ENCODE peak calls at places on chromosomes 13 and 19, in eight cellular contexts. N is left ventricle myocardium inferior; G is CD8-positive, alpha-beta T cell; O is cardiac muscle cell; Z is neural progenitor cell; D is bronchial epithelial cell; T is GM12865; X is neural crest cell. V is an unnamed sample.

GRCh38 chr13:106318941-106319411 is 216.5 kb downstream of the EFNB2 start:
- DNase-seq in T (no peak), Z (no peak), N (no peak), G (no peak), D (peak), O (peak), X (no peak), V (no peak)

GRCh38 chr19:47544476-47544875 is 28.5 kb downstream of the ZNF541 start:
- DNase-seq in O (no peak), N (no peak), T (no peak), G (no peak), D (no peak), X (no peak), Z (no peak), V (no peak)

GRCh38 chr19:28351761-28352160 is 861.2 kb downstream of the UQCRFS1 start:
- DNase-seq in O (no peak), N (no peak), X (no peak), T (no peak), Z (no peak), D (peak), G (no peak), V (no peak)

GRCh38 chr13:27955192-27955591 is 13.9 kb downstream of the CDX2 start:
- DNase-seq in D (no peak), O (no peak), T (no peak), G (no peak), X (no peak), N (no peak), Z (no peak), V (no peak)

GRCh38 chr19:11342429-11342828 is 3.0 kb upstream of the RAB3D start:
- DNase-seq in X (no peak), Z (no peak), O (no peak), D (no peak), N (no peak), T (no peak), G (no peak), V (no peak)

GRCh38 chr13:42574011-42574410 is at the start of gene TNFSF11:
- DNase-seq in O (peak), T (no peak), N (no peak), G (no peak), X (no peak), Z (peak), D (no peak), V (no peak)

GRCh38 chr19:48443262-48443661 is 2.5 kb upstream of the GRWD1 start:
- DNase-seq in N (no peak), O (no peak), G (no peak), D (no peak), T (no peak), Z (peak), X (no peak), V (no peak)

GRCh38 chr13:61151062-61151461 is 264.6 kb downstream of the PCDH20 start:
- DNase-seq in X (no peak), O (no peak), T (no peak), G (no peak), D (no peak), Z (peak), N (no peak), V (no peak)

GRCh38 chr19:48695743-48696352 is at the start of gene FUT2:
- DNase-seq in D (no peak), Z (peak), O (no peak), G (no peak), X (no peak), T (no peak), N (no peak), V (no peak)

GRCh38 chr13:45522571-45522970 is 57.8 kb downstream of the COG3 start:
- DNase-seq in X (no peak), G (no peak), O (no peak), N (no peak), D (peak), T (no peak), Z (no peak), V (no peak)

GRCh38 chr13:93227280-93227905 is 786 bp downstream of the GPC6 start:
- DNase-seq in G (no peak), T (no peak), Z (peak), N (no peak), X (no peak), D (no peak), O (peak), V (no peak)

GRCh38 chr13:49985129-49985528 is 11.7 kb upstream of the TRIM13 start:
- DNase-seq in X (no peak), Z (no peak), G (no peak), D (no peak), N (no peak), T (no peak), O (no peak), V (no peak)

GRCh38 chr13:41352935-41353801 is 42.1 kb downstream of the NAA16 start:
- DNase-seq in O (peak), Z (peak), X (peak), T (peak), N (no peak), G (peak), D (peak), V (no peak)

GRCh38 chr13:21481359-21481758 is 22.3 kb upstream of the ZDHHC20 start:
- DNase-seq in Z (no peak), N (no peak), X (no peak), D (no peak), T (no peak), G (no peak), O (no peak), V (no peak)

GRCh38 chr13:82833928-82834327 is 1048.3 kb downstream of the SLITRK1 start:
- DNase-seq in T (no peak), N (no peak), O (peak), G (no peak), Z (no peak), D (peak), X (no peak), V (no peak)

GRCh38 chr19:15595069-15595468 is 19.9 kb upstream of the CYP4F8 start:
- DNase-seq in O (no peak), N (no peak), D (peak), G (no peak), Z (no peak), T (no peak), X (no peak), V (peak)

GRCh38 chr19:18417250-18418033 is 1.8 kb upstream of the SSBP4 start:
- DNase-seq in N (peak), Z (peak), D (no peak), T (peak), G (no peak), X (peak), O (peak), V (peak)

GRCh38 chr19:1486720-1487575 is 3.2 kb downstream of the PCSK4 start:
- DNase-seq in X (no peak), T (no peak), Z (no peak), G (no peak), O (no peak), D (no peak), N (no peak), V (peak)

GRCh38 chr13:51501592-51502205 is 48.9 kb upstream of the INTS6 start:
- DNase-seq in D (peak), N (no peak), Z (no peak), X (no peak), O (peak), G (no peak), T (no peak), V (no peak)

GRCh38 chr13:98174321-98174720 is 2.7 kb downstream of the RNF113B start:
- DNase-seq in N (no peak), G (no peak), D (no peak), T (no peak), O (no peak), X (no peak), Z (no peak), V (no peak)

GRCh38 chr19:10518444-10519361 is 1.5 kb upstream of the S1PR5 start:
- DNase-seq in X (no peak), N (no peak), T (no peak), D (no peak), G (peak), O (no peak), Z (peak), V (no peak)

GRCh38 chr13:19601749-19602725 is 31.4 kb upstream of the MPHOSPH8 start:
- DNase-seq in O (peak), D (no peak), N (peak), G (peak), Z (peak), T (peak), X (peak), V (peak)

GRCh38 chr13:97141564-97142005 is 80.5 kb upstream of the MBNL2 start:
- DNase-seq in G (no peak), T (peak), D (peak), X (peak), O (peak), N (no peak), Z (peak), V (no peak)

GRCh38 chr19:13430790-13431582 is 75.3 kb downstream of the CACNA1A start:
- DNase-seq in D (peak), O (peak), X (peak), T (peak), Z (peak), N (peak), G (peak), V (no peak)

GRCh38 chr19:48686103-48686502 is 9.7 kb upstream of the FUT2 start:
- DNase-seq in T (no peak), Z (no peak), X (no peak), N (no peak), O (no peak), G (no peak), D (no peak), V (no peak)

GRCh38 chr19:40465781-40466218 is 255 bp upstream of the BLVRB start:
- DNase-seq in Z (peak), O (peak), X (peak), D (peak), N (peak), G (peak), T (peak), V (peak)
- TF ChIP-seq CTCF in Z (no peak), O (no peak), X (no peak), D (no peak), N (no peak), G (no peak), T (no peak), V (no peak)

GRCh38 chr19:38686530-38686888 is 39.1 kb downstream of the ACTN4 start:
- DNase-seq in Z (no peak), N (no peak), O (no peak), X (no peak), T (peak), D (no peak), G (peak), V (no peak)

GRCh38 chr19:38687837-38688378 is 40.5 kb downstream of the ACTN4 start:
- DNase-seq in X (no peak), O (no peak), Z (no peak), D (no peak), T (no peak), N (no peak), G (no peak), V (no peak)

GRCh38 chr19:38684862-38685665 is 37.6 kb downstream of the ACTN4 start:
- DNase-seq in N (no peak), T (no peak), X (no peak), O (no peak), D (no peak), G (no peak), Z (peak), V (no peak)

GRCh38 chr19:38684078-38684861 is 36.8 kb downstream of the ACTN4 start:
- DNase-seq in Z (no peak), X (no peak), G (peak), D (peak), O (peak), T (peak), N (peak), V (no peak)

GRCh38 chr19:38685666-38686529 is 38.4 kb downstream of the ACTN4 start:
- DNase-seq in G (no peak), O (peak), T (peak), X (no peak), D (peak), Z (peak), N (no peak), V (no peak)
- TF ChIP-seq CTCF in G (no peak), O (peak), T (peak), X (peak), D (peak), Z (peak), N (peak), V (peak)

DNA sequence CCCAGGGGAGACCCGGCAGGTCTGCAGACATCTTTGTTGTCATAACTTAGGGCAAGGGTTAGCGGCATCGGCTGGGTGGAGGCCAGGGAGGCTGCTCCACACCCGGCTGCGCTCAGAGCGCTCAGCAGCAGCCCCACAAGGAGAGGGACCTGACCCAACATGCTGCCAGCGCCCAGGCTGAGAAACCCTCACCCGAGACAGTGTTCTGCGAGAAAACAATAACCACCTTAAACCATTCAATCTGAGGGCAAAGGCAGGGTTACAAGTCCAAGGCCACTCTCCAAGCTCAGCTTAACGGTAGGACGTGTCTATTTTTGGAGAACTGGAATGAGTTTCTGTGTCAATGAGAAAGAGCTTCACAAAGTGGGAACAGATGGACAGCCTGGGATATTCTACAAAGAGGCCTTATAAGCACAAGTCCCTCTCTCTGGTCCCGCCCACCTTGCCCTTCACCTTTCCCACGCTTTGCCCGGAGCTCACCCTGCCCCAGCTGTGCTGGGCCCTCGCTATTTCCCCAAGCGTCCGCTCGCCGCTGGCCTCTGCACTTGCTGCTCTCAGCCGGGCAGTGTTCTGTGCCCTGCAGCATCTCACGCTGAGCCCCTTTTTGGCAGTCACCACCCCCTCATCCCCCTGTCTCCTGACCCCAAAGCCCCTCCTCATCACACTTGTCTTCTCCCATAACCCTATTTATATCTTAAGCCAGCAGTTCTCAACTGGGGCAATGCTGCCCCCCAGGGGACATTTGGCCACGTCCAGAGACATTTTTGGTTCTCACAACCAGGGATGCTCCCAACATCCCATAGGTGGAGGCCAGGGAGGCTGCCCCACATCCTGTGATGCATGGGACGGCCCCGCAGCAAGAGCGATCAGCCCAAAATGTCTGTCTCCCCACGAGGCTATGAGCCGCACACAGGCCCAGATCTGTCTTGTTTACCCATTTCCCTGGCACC is 17.6 kb downstream of the PPP1R12C start:
- DNase-seq in O (no peak), D (no peak), G (no peak), N (no peak), Z (peak), X (no peak), T (no peak), V (no peak)
- TF ChIP-seq CTCF in O (peak), D (no peak), G (no peak), N (peak), Z (peak), X (peak), T (no peak), V (peak)

GRCh38 chr19:42081584-42082258 is 5.8 kb downstream of the ZNF574 start:
- DNase-seq in G (no peak), D (peak), Z (no peak), O (peak), X (no peak), N (no peak), T (peak), V (no peak)
- TF ChIP-seq CTCF in G (peak), D (peak), Z (peak), O (peak), X (peak), N (peak), T (peak), V (peak)

V was measured in osteocyte.